ENCODE peak calls at places on chromosomes 13 and 19, in six cellular contexts. V, P, I, B, T and Z are unnamed samples.

GRCh38 chr19:55460670-55461258 is 678 bp downstream of the ISOC2 start:
- DNase-seq in B (peak), P (peak), I (peak), V (no peak), T (peak), Z (peak)

GRCh38 chr13:41345165-41345920 is 34.3 kb downstream of the NAA16 start:
- DNase-seq in B (no peak), I (no peak), V (no peak), T (no peak), P (no peak), Z (no peak)

GRCh38 chr13:29422015-29422414 is 173.5 kb downstream of the SLC7A1 start:
- DNase-seq in P (no peak), I (no peak), B (no peak), V (no peak), T (no peak), Z (no peak)

GRCh38 chr13:34361528-34361927 is 543.6 kb downstream of the RFC3 start:
- DNase-seq in V (peak), B (no peak), P (no peak), I (peak), T (no peak), Z (no peak)

GRCh38 chr13:109355875-109356428 is 430.4 kb downstream of the IRS2 start:
- DNase-seq in V (no peak), I (no peak), T (no peak), B (no peak), P (no peak), Z (no peak)

GRCh38 chr13:70732611-70733010 is 624.4 kb upstream of the KLHL1 start:
- DNase-seq in T (no peak), I (no peak), V (no peak), P (no peak), B (no peak), Z (no peak)

GRCh38 chr13:70798385-70798784 is 690.1 kb upstream of the KLHL1 start:
- DNase-seq in I (no peak), B (no peak), T (no peak), P (no peak), V (no peak), Z (no peak)

GRCh38 chr13:109396266-109396665 is 390.1 kb downstream of the IRS2 start:
- DNase-seq in P (no peak), V (no peak), B (no peak), T (no peak), I (no peak), Z (no peak)

DNA sequence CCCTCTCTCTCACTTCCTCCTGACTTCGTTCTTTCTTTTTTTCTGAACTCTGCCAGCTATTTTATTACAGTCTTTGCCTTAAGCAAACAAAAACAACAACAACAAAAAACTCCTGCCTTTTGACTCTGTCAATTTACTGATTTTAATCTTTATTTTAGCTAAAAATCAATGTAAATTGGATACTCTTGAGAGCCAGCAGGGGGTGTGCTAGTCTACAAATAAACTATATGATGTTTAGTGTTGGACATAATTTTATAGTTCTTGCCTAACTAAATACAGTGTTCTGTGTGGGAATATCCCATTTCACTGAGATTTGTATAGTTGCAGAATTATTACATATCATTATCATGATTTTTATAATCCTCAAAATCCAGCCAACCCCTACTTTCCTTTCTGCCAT is 1199.9 kb upstream of the SPRY2 start:
- DNase-seq in V (no peak), I (no peak), B (no peak), T (no peak), P (no peak), Z (no peak)
- TF ChIP-seq CTCF in V (no peak), I (no peak), B (no peak), T (no peak), P (no peak), Z (peak)

DNA sequence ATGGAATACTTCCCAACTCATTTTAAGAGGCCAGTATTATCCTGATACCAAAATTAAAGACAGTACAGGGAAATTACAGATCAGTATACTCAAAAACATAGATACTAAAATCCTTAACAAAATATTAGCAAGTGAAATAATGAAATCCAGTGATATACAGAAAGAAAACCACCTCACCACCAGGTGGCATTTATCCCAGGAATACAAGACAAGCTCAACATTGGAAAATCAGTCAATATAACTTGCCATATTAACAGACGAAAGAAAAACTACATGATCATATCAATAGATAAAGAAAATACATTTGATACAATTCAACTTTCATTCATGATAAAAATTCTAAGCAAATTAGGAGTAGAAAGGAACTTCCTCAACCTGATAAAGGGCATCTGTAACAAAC is 6.7 kb upstream of the GNA15 start:
- DNase-seq in V (no peak), P (no peak), I (peak), T (no peak), B (no peak), Z (no peak)
- TF ChIP-seq CTCF in V (peak), P (peak), I (peak), T (peak), B (peak), Z (peak)

GRCh38 chr13:77810430-77810829 is 108.2 kb downstream of the EDNRB start:
- DNase-seq in V (no peak), B (no peak), T (no peak), P (peak), I (no peak), Z (peak)
- TF ChIP-seq CTCF in V (no peak), B (peak), T (no peak), P (peak), I (peak), Z (peak)

GRCh38 chr19:18439025-18439909 is 1.3 kb upstream of the ISYNA1 start:
- DNase-seq in I (no peak), T (no peak), P (no peak), V (no peak), B (no peak), Z (no peak)

GRCh38 chr19:18440936-18441803 is 3.2 kb upstream of the ISYNA1 start:
- DNase-seq in I (no peak), P (no peak), T (no peak), B (no peak), V (no peak), Z (no peak)

GRCh38 chr19:18441804-18442788 is 4.2 kb upstream of the ISYNA1 start:
- DNase-seq in B (no peak), V (no peak), T (no peak), I (no peak), P (no peak), Z (no peak)

GRCh38 chr19:18439910-18440237 is 1.9 kb upstream of the ISYNA1 start:
- DNase-seq in T (no peak), B (no peak), P (no peak), V (no peak), I (no peak), Z (no peak)

DNA sequence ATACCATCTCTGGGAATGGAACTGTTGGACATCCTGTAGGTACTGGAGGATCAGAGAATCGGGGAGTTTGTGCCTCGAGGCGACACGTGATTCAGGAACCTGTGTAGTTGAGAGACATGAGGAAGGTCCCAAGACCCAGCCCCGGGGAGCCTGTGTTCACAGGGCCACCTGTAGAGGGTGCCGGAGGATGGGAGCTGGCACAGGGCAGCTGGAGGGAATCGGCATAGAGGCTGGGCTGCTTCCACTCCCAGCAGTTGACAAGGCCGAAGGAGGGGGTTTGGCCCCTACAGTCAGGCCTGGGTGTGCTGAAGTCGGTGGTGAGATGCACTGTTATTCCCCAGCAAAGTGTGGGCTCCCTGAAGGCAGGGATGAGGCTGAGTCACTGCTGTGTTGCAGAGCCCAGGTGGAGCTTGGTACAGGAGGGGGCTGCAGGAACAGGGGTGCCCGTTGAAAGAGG is 2.5 kb upstream of the ISYNA1 start:
- DNase-seq in V (no peak), I (no peak), B (no peak), P (no peak), T (no peak), Z (peak)
- TF ChIP-seq CTCF in V (peak), I (peak), B (peak), P (peak), T (no peak), Z (peak)